ENCODE peak calls at places on chromosomes 16 and 17, in five cellular contexts. T, Q, U, G and P are unnamed samples.

GRCh38 chr16:58492066-58492465 is 7.9 kb upstream of the NDRG4 start:
- DNase-seq in T (no peak), Q (no peak), U (no peak), G (no peak), P (no peak)

GRCh38 chr16:21645261-21645721 is 7.1 kb downstream of the IGSF6 start:
- DNase-seq in T (no peak), Q (no peak), U (peak; percentile 62), G (no peak), P (peak; percentile 6)

GRCh38 chr17:74637912-74638311 is 14.4 kb upstream of the CD300E start:
- DNase-seq in T (no peak), Q (no peak), U (no peak), G (no peak), P (no peak)

GRCh38 chr16:87061521-87061920 is 255.7 kb downstream of the C16orf95 start:
- DNase-seq in T (no peak), Q (no peak), U (no peak), G (no peak), P (no peak)

GRCh38 chr16:10688291-10688690 is 6.4 kb downstream of the TEKT5 start:
- DNase-seq in T (no peak), Q (no peak), U (no peak), G (no peak), P (peak; percentile 54)

GRCh38 chr16:57984443-57985203 is 13.7 kb upstream of the CNGB1 start:
- DNase-seq in T (peak; percentile 95), Q (peak; percentile 98), U (peak; percentile 75), G (peak; percentile 96), P (peak; percentile 86)

GRCh38 chr16:72455743-72456659 is 284.0 kb upstream of the PMFBP1 start:
- DNase-seq in T (no peak), Q (no peak), U (no peak), G (no peak), P (no peak)

GRCh38 chr17:78316867-78317816 is 42.7 kb downstream of the SOCS3 start:
- DNase-seq in T (no peak), Q (peak; percentile 94), U (peak; percentile 86), G (peak; percentile 77), P (peak; percentile 73)

GRCh38 chr17:31427684-31428083 is 36.2 kb downstream of the RAB11FIP4 start:
- DNase-seq in T (no peak), Q (no peak), U (no peak), G (no peak), P (no peak)

GRCh38 chr16:64481497-64481896 is 640.4 kb downstream of the CDH11 start:
- DNase-seq in T (no peak), Q (no peak), U (peak; percentile 58), G (no peak), P (no peak)

GRCh38 chr16:85132456-85133289 is 20.4 kb upstream of the CIBAR2 start:
- DNase-seq in T (no peak), Q (no peak), U (no peak), G (no peak), P (no peak)

GRCh38 chr17:67390646-67391480 is 13.8 kb downstream of the PITPNC1 start:
- DNase-seq in T (no peak), Q (no peak), U (peak; percentile 95), G (no peak), P (no peak)

GRCh38 chr16:50229149-50229726 is 37.1 kb upstream of the ADCY7 start:
- DNase-seq in T (no peak), Q (no peak), U (no peak), G (no peak), P (no peak)

GRCh38 chr17:41520821-41521521 is 2.3 kb upstream of the KRT15 start:
- DNase-seq in T (no peak), Q (no peak), U (no peak), G (no peak), P (no peak)

GRCh38 chr17:41065829-41066624 is at the start of gene KRTAP2-4:
- DNase-seq in T (no peak), Q (no peak), U (peak; percentile 90), G (no peak), P (peak; percentile 77)

GRCh38 chr16:57032931-57033330 is 43.6 kb downstream of the NLRC5 start:
- DNase-seq in T (no peak), Q (no peak), U (no peak), G (no peak), P (no peak)

GRCh38 chr16:81697321-81697885 is 81.7 kb upstream of the PLCG2 start:
- DNase-seq in T (no peak), Q (peak; percentile 77), U (peak; percentile 56), G (peak; percentile 82), P (no peak)

GRCh38 chr16:57608462-57609113 is 19.8 kb upstream of the ADGRG1 start:
- DNase-seq in T (no peak), Q (peak; percentile 24), U (no peak), G (no peak), P (no peak)

GRCh38 chr16:12503201-12503600 is 300.5 kb downstream of the CPPED1 start:
- DNase-seq in T (no peak), Q (no peak), U (no peak), G (no peak), P (no peak)

GRCh38 chr17:46764709-46765401 is 53.6 kb downstream of the WNT3 start:
- DNase-seq in T (no peak), Q (no peak), U (peak; percentile 32), G (peak; percentile 44), P (no peak)

GRCh38 chr17:29683481-29683880 is 60.8 kb upstream of the CORO6 start:
- DNase-seq in T (no peak), Q (no peak), U (no peak), G (no peak), P (peak; percentile 57)

GRCh38 chr16:87724490-87725291 is 41.1 kb downstream of the KLHDC4 start:
- DNase-seq in T (no peak), Q (no peak), U (no peak), G (no peak), P (no peak)

GRCh38 chr17:17886253-17886652 is 49.5 kb upstream of the SREBF1 start:
- DNase-seq in T (no peak), Q (no peak), U (no peak), G (no peak), P (peak; percentile 15)

GRCh38 chr17:75267403-75268232 is 3.4 kb downstream of the MIF4GD start:
- DNase-seq in T (no peak), Q (peak; percentile 93), U (no peak), G (peak; percentile 76), P (peak; percentile 58)

GRCh38 chr17:21388944-21389343 is 12.8 kb downstream of the KCNJ12 start:
- DNase-seq in T (no peak), Q (no peak), U (no peak), G (no peak), P (no peak)

GRCh38 chr16:85172465-85173071 is 60.3 kb upstream of the CIBAR2 start:
- DNase-seq in T (no peak), Q (peak; percentile 70), U (peak; percentile 66), G (peak; percentile 70), P (peak; percentile 44)

GRCh38 chr17:31425646-31426045 is 34.2 kb downstream of the RAB11FIP4 start:
- DNase-seq in T (no peak), Q (no peak), U (no peak), G (peak; percentile 56), P (no peak)

GRCh38 chr16:65697061-65697460 is 575.2 kb upstream of the CDH11 start:
- DNase-seq in T (no peak), Q (no peak), U (no peak), G (no peak), P (no peak)

GRCh38 chr17:15083225-15083624 is 181.9 kb downstream of the PMP22 start:
- DNase-seq in T (no peak), Q (no peak), U (peak; percentile 2), G (no peak), P (no peak)

GRCh38 chr17:66302761-66303626 is 581 bp downstream of the PRKCA start:
- DNase-seq in T (peak; percentile 43), Q (peak; percentile 74), U (peak; percentile 65), G (peak; percentile 73), P (peak; percentile 35)

GRCh38 chr17:73293480-73293911 is 18.3 kb downstream of the CDC42EP4 start:
- DNase-seq in T (no peak), Q (no peak), U (peak; percentile 91), G (no peak), P (peak; percentile 99)

GRCh38 chr17:50516980-50517379 is 8.7 kb downstream of the MYCBPAP start:
- DNase-seq in T (no peak), Q (no peak), U (no peak), G (no peak), P (no peak)

GRCh38 chr16:80208015-80208414 is 332.8 kb upstream of the DYNLRB2 start:
- DNase-seq in T (no peak), Q (no peak), U (no peak), G (no peak), P (no peak)

GRCh38 chr17:32909787-32910369 is 18.1 kb upstream of the TMEM98 start:
- DNase-seq in T (peak; percentile 55), Q (peak; percentile 90), U (peak; percentile 86), G (peak; percentile 80), P (peak; percentile 87)

GRCh38 chr17:1541367-1541904 is 21.2 kb downstream of the PITPNA start:
- DNase-seq in T (no peak), Q (no peak), U (no peak), G (no peak), P (no peak)
- H2BK12ac ChIP-seq in T (no peak overlapping the region), Q (no peak overlapping the region), U (no peak overlapping the region), G (no peak overlapping the region), P (no peak overlapping the region)

DNA sequence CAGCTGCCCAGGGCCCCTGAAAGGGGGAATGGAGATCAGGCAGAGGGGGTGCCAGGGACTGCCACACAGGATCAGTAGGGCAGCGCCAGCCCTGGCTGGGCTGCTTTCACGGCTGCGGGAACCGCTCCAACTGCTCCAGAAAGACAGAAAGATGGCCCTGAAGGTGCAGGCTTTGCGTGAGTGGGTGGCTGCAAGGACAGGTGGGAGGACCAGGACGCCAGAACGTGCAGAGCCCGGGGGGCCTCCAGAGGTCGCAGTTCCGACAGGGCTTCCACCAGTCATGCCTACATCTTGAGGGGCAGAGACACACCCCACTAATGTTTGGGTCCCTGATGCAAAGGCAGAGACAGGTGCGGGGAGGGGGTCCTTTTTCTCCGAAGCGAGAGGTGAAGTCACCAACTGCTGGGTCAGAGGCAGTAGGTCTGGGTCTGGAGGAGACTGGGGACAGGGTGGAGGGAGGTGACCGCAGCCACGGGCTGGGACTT is 790 bp upstream of the ATP6V0C start:
- DNase-seq in T (no peak), Q (peak; percentile 72), U (no peak), G (peak; percentile 77), P (no peak)
- H3K18ac ChIP-seq in T (peak overlapping the region; percentile 99), Q (peak overlapping the region; percentile 41), U (peak overlapping the region; percentile 61), G (peak overlapping the region; percentile 85), P (peak overlapping the region; percentile 23)

DNA sequence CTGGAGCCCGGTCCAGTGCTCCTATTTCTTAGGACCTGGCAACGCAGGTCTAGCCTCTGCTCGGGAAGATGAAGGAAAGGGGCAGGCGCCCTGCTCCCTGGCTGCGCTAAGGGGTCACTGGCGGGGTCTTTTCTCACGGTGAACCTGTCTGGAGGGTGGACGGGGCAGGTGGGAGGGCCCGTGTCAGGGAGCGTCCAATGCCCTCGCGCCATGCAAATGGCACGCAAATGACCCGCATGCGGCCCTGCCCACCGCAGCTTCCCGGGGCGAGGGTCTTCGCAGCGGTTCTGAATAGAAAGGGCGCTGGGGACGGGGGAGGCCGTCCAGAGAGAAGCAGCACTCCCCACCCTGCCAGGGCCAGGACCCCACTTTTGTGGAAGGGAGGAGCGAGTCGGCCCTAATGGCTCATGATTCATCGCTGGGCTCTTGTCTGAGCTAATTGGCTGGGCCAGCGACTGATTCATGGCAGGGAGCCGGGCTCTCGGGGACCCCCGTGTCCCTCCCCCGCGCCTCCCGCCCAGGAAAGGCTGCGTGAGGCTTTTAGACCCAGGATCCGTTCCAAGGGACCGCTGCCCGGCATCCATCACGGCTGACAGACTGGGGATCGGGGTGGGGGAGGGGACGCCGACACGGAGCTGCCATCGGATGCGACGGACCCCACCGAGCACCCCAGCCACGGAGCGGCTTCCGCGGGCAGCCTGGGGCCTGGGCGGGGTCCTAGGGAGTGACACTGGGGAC is 25.1 kb upstream of the NGFR start:
- DNase-seq in T (peak; percentile 61), Q (peak; percentile 82), U (peak; percentile 52), G (peak; percentile 80), P (no peak)
- H3K9ac ChIP-seq in T (peak overlapping the region; percentile 53), Q (no peak overlapping the region), U (no peak overlapping the region), G (peak overlapping the region; percentile 57), P (no peak overlapping the region)

GRCh38 chr16:75647492-75648264 is at the start of the genes KARS1 and TERF2IP:
- DNase-seq in T (peak; percentile 84), Q (peak; percentile 95), U (peak; percentile 94), G (peak; percentile 90), P (peak; percentile 96)
- H2BK12ac ChIP-seq in T (peak within 1 kb of the TSS; percentile 26), Q (no peak within 1 kb of the TSS), U (peak within 1 kb of the TSS; percentile 92), G (no peak within 1 kb of the TSS), P (no peak within 1 kb of the TSS)